ENCODE peak calls at places on chromosomes 16 and 17, in nine cellular contexts. X is ascending aorta, S is heart left ventricle, L is vagina, D is A549, U is colonic mucosa, T is AG04449, W is fibroblast of the aortic adventitia, O is thoracic aorta. I is an unnamed sample.

GRCh38 chr17:78708510-78708973 is 73.5 kb downstream of the CYTH1 start:
- DNase-seq in X (no peak), S (peak), L (no peak), D (peak), U (peak), T (peak), W (peak), O (no peak), I (peak)

GRCh38 chr17:40558300-40558584 is 7.0 kb downstream of the CCR7 start:
- DNase-seq in X (no peak), S (no peak), L (peak), D (no peak), U (no peak), T (no peak), W (no peak), O (no peak), I (no peak)

GRCh38 chr16:24851700-24852099 is 5.9 kb downstream of the SLC5A11 start:
- DNase-seq in X (no peak), S (no peak), L (no peak), D (no peak), U (no peak), T (no peak), W (peak), O (no peak), I (no peak)

GRCh38 chr16:4663756-4664465 is 29.5 kb upstream of the NUDT16L1 start:
- DNase-seq in X (peak), S (peak), L (no peak), D (no peak), U (peak), T (no peak), W (no peak), O (no peak), I (peak)

GRCh38 chr17:79873583-79873982 is 34.3 kb upstream of the CBX4 start:
- DNase-seq in X (no peak), S (no peak), L (no peak), D (no peak), U (no peak), T (no peak), W (no peak), O (no peak), I (no peak)

GRCh38 chr17:77492446-77493237 is 351.9 kb downstream of the SEC14L1 start:
- DNase-seq in X (peak), S (no peak), L (no peak), D (no peak), U (no peak), T (no peak), W (no peak), O (no peak), I (peak)

GRCh38 chr16:88706288-88706964 is at the start of the genes CTU2 and RNF166:
- DNase-seq in X (peak), S (peak), L (no peak), D (peak), U (peak), T (peak), W (peak), O (peak), I (peak)

GRCh38 chr17:63696381-63696961 is 3.5 kb downstream of the LIMD2 start:
- DNase-seq in X (no peak), S (no peak), L (peak), D (peak), U (no peak), T (no peak), W (peak), O (no peak), I (no peak)

GRCh38 chr16:28189237-28189636 is 22.5 kb downstream of the XPO6 start:
- DNase-seq in X (no peak), S (no peak), L (no peak), D (no peak), U (peak), T (no peak), W (no peak), O (no peak), I (no peak)

DNA sequence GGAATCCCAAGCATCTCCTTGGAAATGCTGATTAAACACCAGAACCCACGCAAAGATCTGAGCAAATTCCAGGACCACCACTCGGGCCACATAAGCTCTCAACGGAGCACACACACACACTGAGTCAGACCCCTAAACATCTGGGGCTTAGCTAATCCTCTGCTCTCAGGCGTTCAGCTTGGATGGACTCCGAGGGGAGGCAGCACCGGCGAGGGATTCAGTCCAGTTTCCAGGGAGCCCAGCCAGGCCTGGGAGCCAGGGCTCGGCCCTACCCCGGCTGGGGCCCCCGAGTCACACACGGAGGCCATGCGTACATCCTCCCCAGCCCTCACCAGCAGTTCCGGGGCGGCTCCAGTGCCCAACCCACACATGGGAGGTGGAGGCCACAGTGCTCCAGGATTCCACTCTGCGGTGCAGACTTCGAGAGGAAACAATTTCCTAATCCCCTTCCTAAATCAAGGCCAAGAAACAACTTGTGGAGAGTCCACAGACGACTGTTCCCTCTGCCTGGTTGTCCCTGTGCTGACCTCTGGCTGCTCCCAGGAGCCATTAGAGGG is 70.5 kb downstream of the GAS7 start:
- DNase-seq in X (peak), S (peak), L (peak), D (no peak), U (peak), T (peak), W (peak), O (peak), I (peak)
- H3K4me3 ChIP-seq in X (no peak), S (no peak), L (no peak), D (no peak), U (no peak), T (peak), W (no peak), O (no peak), I (no peak)

GRCh38 chr16:74487634-74488495 is 66.6 kb upstream of the CLEC18B start:
- DNase-seq in X (no peak), S (no peak), L (no peak), D (no peak), U (no peak), T (no peak), W (no peak), O (no peak), I (no peak)
- TF ChIP-seq CTCF in X (no peak), S (no peak), L (no peak), D (no peak), U (no peak), T (no peak), W (no peak), O (no peak), I (no peak)

GRCh38 chr17:41822216-41823140 is 9.7 kb downstream of the FKBP10 start:
- DNase-seq in X (no peak), S (no peak), L (no peak), D (no peak), U (no peak), T (no peak), W (no peak), O (no peak), I (no peak)

GRCh38 chr17:41824086-41824485 is 11.3 kb downstream of the FKBP10 start:
- DNase-seq in X (no peak), S (no peak), L (no peak), D (no peak), U (no peak), T (no peak), W (peak), O (no peak), I (no peak)

GRCh38 chr17:41823141-41823524 is 10.3 kb downstream of the FKBP10 start:
- DNase-seq in X (no peak), S (no peak), L (no peak), D (no peak), U (no peak), T (no peak), W (no peak), O (no peak), I (no peak)

GRCh38 chr17:41825175-41825845 is 10.7 kb downstream of the NT5C3B start:
- DNase-seq in X (no peak), S (no peak), L (no peak), D (no peak), U (no peak), T (no peak), W (no peak), O (no peak), I (peak)

DNA sequence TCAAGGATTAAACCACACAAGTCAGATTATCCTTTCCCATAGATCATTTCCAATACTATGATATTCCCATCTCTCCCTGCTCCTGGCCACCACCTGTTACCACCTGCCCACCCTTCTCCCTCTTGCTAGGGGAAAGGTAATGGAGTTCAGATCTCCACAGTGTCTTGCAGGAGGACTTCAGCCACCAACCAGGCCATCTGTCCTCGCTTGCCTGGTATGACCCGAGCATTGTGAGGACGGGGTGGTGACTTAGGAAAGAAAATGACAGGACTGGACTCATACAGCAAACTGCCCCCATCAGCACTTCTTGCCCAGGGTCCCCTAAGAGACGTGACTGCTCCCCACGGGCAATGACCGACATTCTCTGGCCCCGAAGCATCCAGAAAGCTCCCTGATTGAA is 10.8 kb downstream of the FKBP10 start:
- DNase-seq in X (no peak), S (no peak), L (no peak), D (no peak), U (no peak), T (no peak), W (no peak), O (no peak), I (no peak)
- H3K4me3 ChIP-seq in X (no peak), S (no peak), L (no peak), D (no peak), U (no peak), T (no peak), W (no peak), O (no peak), I (no peak)

DNA sequence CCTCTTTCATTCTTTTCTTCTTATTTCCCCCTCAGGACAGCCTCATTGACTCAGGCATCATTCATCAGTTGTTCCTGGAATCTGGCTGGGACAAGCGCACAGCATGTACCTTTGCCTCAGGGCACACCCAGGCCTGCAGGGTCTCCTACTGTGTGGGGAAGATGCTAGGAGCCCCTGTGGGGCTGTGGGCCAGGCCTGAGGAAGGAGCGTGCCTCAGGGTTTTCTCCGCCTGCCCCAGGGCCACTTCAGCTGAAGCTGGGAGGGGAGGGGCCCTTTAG is 7.8 kb downstream of the ELMO3 start:
- DNase-seq in X (no peak), S (no peak), L (no peak), D (no peak), U (no peak), T (no peak), W (no peak), O (no peak), I (no peak)
- TF ChIP-seq CTCF in X (no peak), S (no peak), L (no peak), D (no peak), U (no peak), T (no peak), W (no peak), O (no peak), I (no peak)

GRCh38 chr17:72538921-72539352 is 418.1 kb downstream of the SOX9 start:
- DNase-seq in X (no peak), S (no peak), L (no peak), D (no peak), U (no peak), T (no peak), W (no peak), O (no peak), I (no peak)

GRCh38 chr17:72538443-72538842 is 417.6 kb downstream of the SOX9 start:
- DNase-seq in X (no peak), S (no peak), L (no peak), D (no peak), U (no peak), T (no peak), W (no peak), O (no peak), I (no peak)

GRCh38 chr17:72536788-72537187 is 416.0 kb downstream of the SOX9 start:
- DNase-seq in X (no peak), S (no peak), L (no peak), D (no peak), U (no peak), T (no peak), W (no peak), O (no peak), I (no peak)

GRCh38 chr17:72542317-72542716 is 421.5 kb downstream of the SOX9 start:
- DNase-seq in X (no peak), S (no peak), L (no peak), D (no peak), U (no peak), T (no peak), W (no peak), O (no peak), I (no peak)

DNA sequence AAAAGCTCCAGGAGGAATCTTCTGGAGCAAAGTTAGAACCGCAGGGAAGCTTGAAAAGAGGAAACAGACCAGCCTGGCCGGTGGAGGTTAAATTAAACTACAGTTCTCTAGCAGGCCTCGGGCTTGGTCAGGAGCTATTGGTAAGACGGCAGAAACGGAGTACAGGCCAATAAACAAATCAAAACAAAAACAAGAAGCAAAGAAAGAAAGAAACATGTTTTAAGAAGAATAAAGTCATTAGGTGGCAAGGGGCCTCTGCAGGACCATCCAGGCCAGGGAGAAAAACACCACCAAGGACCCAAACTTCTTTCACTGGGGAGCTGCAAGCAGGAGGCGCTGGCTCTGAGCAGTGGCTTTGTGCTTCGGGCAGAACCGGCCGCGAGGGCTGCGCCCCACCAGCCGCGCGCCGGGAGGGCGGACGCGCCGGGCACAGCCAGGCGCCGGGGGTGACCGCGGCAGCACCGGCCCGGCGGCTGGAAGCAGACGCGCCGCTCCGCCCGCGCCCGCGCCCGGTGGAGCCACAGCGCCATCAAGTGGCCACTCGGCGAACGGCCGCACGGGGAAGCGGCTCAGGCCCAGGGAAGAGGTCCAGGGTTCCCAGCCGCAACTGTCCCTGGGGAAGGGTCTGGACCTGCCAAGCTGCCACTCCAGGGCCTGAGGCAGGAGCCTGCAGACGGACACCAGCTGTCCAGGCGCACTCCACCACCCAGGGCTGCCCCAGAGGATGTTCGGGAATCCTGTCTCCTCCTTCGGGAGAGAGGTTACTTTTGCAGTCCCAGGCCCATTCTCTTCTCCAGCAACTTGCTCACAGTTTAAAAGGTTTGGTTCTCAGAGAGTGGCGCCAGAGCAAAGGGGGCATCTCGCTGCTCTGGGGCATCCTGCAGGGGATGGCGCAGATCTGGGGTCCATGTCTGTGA is 419.4 kb downstream of the SOX9 start:
- DNase-seq in X (no peak), S (peak), L (no peak), D (peak), U (peak), T (no peak), W (peak), O (no peak), I (peak)
- H3K4me3 ChIP-seq in X (no peak), S (peak), L (no peak), D (peak), U (no peak), T (peak), W (peak), O (peak), I (no peak)

GRCh38 chr16:74466872-74467271 is 45.6 kb upstream of the CLEC18B start:
- DNase-seq in X (no peak), S (no peak), L (no peak), D (no peak), U (no peak), T (no peak), W (no peak), O (no peak), I (no peak)

GRCh38 chr16:74465851-74466685 is 44.8 kb upstream of the CLEC18B start:
- DNase-seq in X (no peak), S (no peak), L (no peak), D (no peak), U (no peak), T (no peak), W (no peak), O (no peak), I (no peak)

GRCh38 chr16:74472010-74472409 is 50.7 kb upstream of the CLEC18B start:
- DNase-seq in X (no peak), S (no peak), L (no peak), D (no peak), U (no peak), T (no peak), W (no peak), O (no peak), I (no peak)

GRCh38 chr16:74469946-74470478 is 48.7 kb upstream of the CLEC18B start:
- DNase-seq in X (no peak), S (no peak), L (no peak), D (no peak), U (no peak), T (no peak), W (no peak), O (no peak), I (no peak)

DNA sequence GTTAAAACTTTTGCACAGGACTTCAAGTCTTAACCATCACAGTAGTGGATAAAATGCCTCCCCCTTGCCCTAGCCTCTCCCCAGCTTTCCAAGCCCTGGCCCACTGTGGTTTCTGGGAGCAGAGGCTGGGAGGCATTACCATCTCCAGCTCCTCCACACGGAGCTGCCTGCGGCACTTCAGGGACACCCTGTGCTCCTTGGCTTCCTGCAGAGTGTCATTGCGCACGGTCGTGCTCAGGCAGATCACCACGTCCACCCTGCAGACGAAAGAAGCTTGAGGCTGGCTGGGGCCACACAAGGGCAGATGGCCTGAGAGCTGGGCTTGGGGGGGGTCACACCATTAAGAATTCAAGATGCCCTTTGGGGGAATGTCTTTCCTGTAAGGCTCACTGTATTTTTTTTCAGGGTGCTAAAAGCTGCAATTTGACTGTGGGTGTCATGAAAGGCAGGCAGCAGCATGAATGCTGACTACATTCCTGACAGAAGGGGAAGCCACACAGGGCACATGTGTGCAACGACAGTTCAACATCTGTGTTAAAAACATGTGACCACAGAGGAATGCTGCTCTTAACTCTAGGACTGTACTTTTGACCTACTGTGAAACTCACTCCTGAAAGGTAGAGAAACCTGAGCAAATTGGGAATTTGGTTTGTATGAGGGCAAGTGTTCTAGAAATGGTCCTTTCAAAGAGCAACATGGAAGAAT is 47.7 kb upstream of the CLEC18B start:
- DNase-seq in X (no peak), S (no peak), L (no peak), D (no peak), U (no peak), T (no peak), W (no peak), O (no peak), I (no peak)
- TF ChIP-seq CTCF in X (no peak), S (no peak), L (no peak), D (no peak), U (no peak), T (no peak), W (no peak), O (no peak), I (no peak)

GRCh38 chr16:58502217-58502921 is 2.4 kb downstream of the NDRG4 start:
- DNase-seq in X (no peak), S (peak), L (no peak), D (no peak), U (no peak), T (no peak), W (no peak), O (no peak), I (no peak)
- H3K4me3 ChIP-seq in X (no peak), S (no peak), L (no peak), D (no peak), U (no peak), T (no peak), W (no peak), O (no peak), I (no peak)

I was measured in mucosa of descending colon.